ENCODE peak calls at places on chromosomes 6 and 20, in nine cellular contexts. One of them, this sample, is unnamed.

GRCh38 chr6:135170849-135171248 is 10.3 kb upstream of the MYB start:
- DNase-seq in uterus: no peak
- DNase-seq in cardiac fibroblast: no peak
- DNase-seq in pancreas: no peak
- DNase-seq in colonic mucosa: no peak
- DNase-seq in stimulated activated CD4-positive, alpha-beta T cell treated with anti-CD3 and anti-CD28 coated beads, Interleukin-1b, Interleukin-23, amount 100 ng/mL, for 4 hours: no peak
- DNase-seq in hippocampal formation: no peak
- DNase-seq in left cardiac atrium: no peak
- DNase-seq in OCI-LY7: no peak
- DNase-seq in this sample: no peak

GRCh38 chr20:1632228-1632577 is 12.4 kb upstream of the SIRPB1 start:
- DNase-seq in stimulated activated CD4-positive, alpha-beta T cell treated with anti-CD3 and anti-CD28 coated beads, Interleukin-1b, Interleukin-23, amount 100 ng/mL, for 4 hours: peak; percentile 32
- DNase-seq in colonic mucosa: no peak
- DNase-seq in hippocampal formation: no peak
- DNase-seq in cardiac fibroblast: no peak
- DNase-seq in pancreas: no peak
- DNase-seq in OCI-LY7: no peak
- DNase-seq in uterus: no peak
- DNase-seq in left cardiac atrium: no peak
- DNase-seq in this sample: no peak

GRCh38 chr6:78598966-78599365 is 268.4 kb upstream of the IRAK1BP1 start:
- DNase-seq in uterus: no peak
- DNase-seq in hippocampal formation: no peak
- DNase-seq in cardiac fibroblast: peak; percentile 89
- DNase-seq in stimulated activated CD4-positive, alpha-beta T cell treated with anti-CD3 and anti-CD28 coated beads, Interleukin-1b, Interleukin-23, amount 100 ng/mL, for 4 hours: no peak
- DNase-seq in pancreas: no peak
- DNase-seq in colonic mucosa: no peak
- DNase-seq in left cardiac atrium: no peak
- DNase-seq in OCI-LY7: no peak
- DNase-seq in this sample: no peak

GRCh38 chr6:82376636-82377035 is 13.0 kb downstream of the TPBG start:
- DNase-seq in cardiac fibroblast: no peak
- DNase-seq in left cardiac atrium: no peak
- DNase-seq in pancreas: no peak
- DNase-seq in stimulated activated CD4-positive, alpha-beta T cell treated with anti-CD3 and anti-CD28 coated beads, Interleukin-1b, Interleukin-23, amount 100 ng/mL, for 4 hours: no peak
- DNase-seq in uterus: no peak
- DNase-seq in colonic mucosa: no peak
- DNase-seq in OCI-LY7: no peak
- DNase-seq in hippocampal formation: no peak
- DNase-seq in this sample: no peak

GRCh38 chr6:158737710-158738615 is 81.2 kb downstream of the EZR start:
- DNase-seq in pancreas: no peak
- DNase-seq in colonic mucosa: no peak
- DNase-seq in uterus: no peak
- DNase-seq in hippocampal formation: no peak
- DNase-seq in cardiac fibroblast: no peak
- DNase-seq in stimulated activated CD4-positive, alpha-beta T cell treated with anti-CD3 and anti-CD28 coated beads, Interleukin-1b, Interleukin-23, amount 100 ng/mL, for 4 hours: no peak
- DNase-seq in left cardiac atrium: no peak
- DNase-seq in OCI-LY7: no peak
- DNase-seq in this sample: no peak

GRCh38 chr20:54642733-54643667 is 167.6 kb downstream of the DOK5 start:
- DNase-seq in left cardiac atrium: no peak
- DNase-seq in hippocampal formation: no peak
- DNase-seq in OCI-LY7: no peak
- DNase-seq in colonic mucosa: no peak
- DNase-seq in pancreas: no peak
- DNase-seq in cardiac fibroblast: no peak
- DNase-seq in uterus: no peak
- DNase-seq in stimulated activated CD4-positive, alpha-beta T cell treated with anti-CD3 and anti-CD28 coated beads, Interleukin-1b, Interleukin-23, amount 100 ng/mL, for 4 hours: no peak
- DNase-seq in this sample: no peak

GRCh38 chr6:40825085-40825484 is 213.9 kb downstream of the UNC5CL start:
- DNase-seq in colonic mucosa: no peak
- DNase-seq in hippocampal formation: no peak
- DNase-seq in uterus: no peak
- DNase-seq in left cardiac atrium: no peak
- DNase-seq in pancreas: no peak
- DNase-seq in OCI-LY7: no peak
- DNase-seq in stimulated activated CD4-positive, alpha-beta T cell treated with anti-CD3 and anti-CD28 coated beads, Interleukin-1b, Interleukin-23, amount 100 ng/mL, for 4 hours: no peak
- DNase-seq in cardiac fibroblast: no peak
- DNase-seq in this sample: no peak

GRCh38 chr6:31905041-31905440 is 3.2 kb upstream of the ZBTB12 start:
- DNase-seq in uterus: no peak
- DNase-seq in pancreas: no peak
- DNase-seq in colonic mucosa: no peak
- DNase-seq in stimulated activated CD4-positive, alpha-beta T cell treated with anti-CD3 and anti-CD28 coated beads, Interleukin-1b, Interleukin-23, amount 100 ng/mL, for 4 hours: no peak
- DNase-seq in hippocampal formation: no peak
- DNase-seq in OCI-LY7: no peak
- DNase-seq in cardiac fibroblast: no peak
- DNase-seq in left cardiac atrium: no peak
- DNase-seq in this sample: no peak

GRCh38 chr6:146544783-146545182 is 1.1 kb downstream of the RAB32 start:
- DNase-seq in cardiac fibroblast: peak; percentile 17
- DNase-seq in left cardiac atrium: no peak
- DNase-seq in OCI-LY7: no peak
- DNase-seq in hippocampal formation: no peak
- DNase-seq in uterus: no peak
- DNase-seq in pancreas: no peak
- DNase-seq in colonic mucosa: peak; percentile 21
- DNase-seq in stimulated activated CD4-positive, alpha-beta T cell treated with anti-CD3 and anti-CD28 coated beads, Interleukin-1b, Interleukin-23, amount 100 ng/mL, for 4 hours: no peak
- DNase-seq in this sample: no peak

GRCh38 chr20:63029358-63030121 is 22.8 kb upstream of the BHLHE23 start:
- DNase-seq in stimulated activated CD4-positive, alpha-beta T cell treated with anti-CD3 and anti-CD28 coated beads, Interleukin-1b, Interleukin-23, amount 100 ng/mL, for 4 hours: no peak
- DNase-seq in hippocampal formation: no peak
- DNase-seq in uterus: no peak
- DNase-seq in cardiac fibroblast: no peak
- DNase-seq in pancreas: peak; percentile 54
- DNase-seq in left cardiac atrium: no peak
- DNase-seq in colonic mucosa: no peak
- DNase-seq in OCI-LY7: peak; percentile 40
- DNase-seq in this sample: no peak

GRCh38 chr20:54429364-54429763 is 46.0 kb upstream of the DOK5 start:
- DNase-seq in uterus: no peak
- DNase-seq in stimulated activated CD4-positive, alpha-beta T cell treated with anti-CD3 and anti-CD28 coated beads, Interleukin-1b, Interleukin-23, amount 100 ng/mL, for 4 hours: no peak
- DNase-seq in hippocampal formation: no peak
- DNase-seq in OCI-LY7: no peak
- DNase-seq in left cardiac atrium: no peak
- DNase-seq in cardiac fibroblast: no peak
- DNase-seq in pancreas: no peak
- DNase-seq in colonic mucosa: no peak
- DNase-seq in this sample: no peak

GRCh38 chr6:50707652-50708325 is 5.5 kb upstream of the TFAP2D start:
- DNase-seq in stimulated activated CD4-positive, alpha-beta T cell treated with anti-CD3 and anti-CD28 coated beads, Interleukin-1b, Interleukin-23, amount 100 ng/mL, for 4 hours: no peak
- DNase-seq in uterus: no peak
- DNase-seq in pancreas: no peak
- DNase-seq in OCI-LY7: no peak
- DNase-seq in hippocampal formation: peak; percentile 27
- DNase-seq in cardiac fibroblast: peak; percentile 32
- DNase-seq in left cardiac atrium: no peak
- DNase-seq in colonic mucosa: no peak
- DNase-seq in this sample: no peak

GRCh38 chr6:126721581-126722145 is 381.7 kb downstream of the CENPW start:
- DNase-seq in pancreas: no peak
- DNase-seq in colonic mucosa: no peak
- DNase-seq in stimulated activated CD4-positive, alpha-beta T cell treated with anti-CD3 and anti-CD28 coated beads, Interleukin-1b, Interleukin-23, amount 100 ng/mL, for 4 hours: no peak
- DNase-seq in OCI-LY7: no peak
- DNase-seq in hippocampal formation: no peak
- DNase-seq in left cardiac atrium: no peak
- DNase-seq in cardiac fibroblast: peak; percentile 77
- DNase-seq in uterus: no peak
- DNase-seq in this sample: no peak

GRCh38 chr6:113338610-113339009 is 518.5 kb upstream of the MARCKS start:
- DNase-seq in cardiac fibroblast: no peak
- DNase-seq in OCI-LY7: no peak
- DNase-seq in hippocampal formation: no peak
- DNase-seq in left cardiac atrium: no peak
- DNase-seq in colonic mucosa: no peak
- DNase-seq in stimulated activated CD4-positive, alpha-beta T cell treated with anti-CD3 and anti-CD28 coated beads, Interleukin-1b, Interleukin-23, amount 100 ng/mL, for 4 hours: no peak
- DNase-seq in uterus: no peak
- DNase-seq in pancreas: no peak
- DNase-seq in this sample: no peak

GRCh38 chr6:51753635-51754034 is 333.8 kb downstream of the PKHD1 start:
- DNase-seq in colonic mucosa: peak; percentile 22
- DNase-seq in OCI-LY7: peak; percentile 4
- DNase-seq in hippocampal formation: no peak
- DNase-seq in cardiac fibroblast: no peak
- DNase-seq in left cardiac atrium: peak; percentile 20
- DNase-seq in uterus: no peak
- DNase-seq in stimulated activated CD4-positive, alpha-beta T cell treated with anti-CD3 and anti-CD28 coated beads, Interleukin-1b, Interleukin-23, amount 100 ng/mL, for 4 hours: no peak
- DNase-seq in pancreas: peak; percentile 50
- DNase-seq in this sample: no peak

GRCh38 chr6:82013561-82014275 is 233.8 kb downstream of the IBTK start:
- DNase-seq in colonic mucosa: no peak
- DNase-seq in cardiac fibroblast: peak; percentile 69
- DNase-seq in hippocampal formation: no peak
- DNase-seq in OCI-LY7: no peak
- DNase-seq in stimulated activated CD4-positive, alpha-beta T cell treated with anti-CD3 and anti-CD28 coated beads, Interleukin-1b, Interleukin-23, amount 100 ng/mL, for 4 hours: no peak
- DNase-seq in uterus: peak; percentile 17
- DNase-seq in left cardiac atrium: no peak
- DNase-seq in pancreas: no peak
- DNase-seq in this sample: no peak